ENCODE peak calls at places on chromosomes 13 and 19, in six cellular contexts. One of them, this sample, is unnamed. For H3K4me1, the result is how much of the 10 kb centered on the place peaks cover.

GRCh38 chr19:10544242-10544752 is 593 bp downstream of the ATG4D start:
- DNase-seq in astrocyte: no peak
- DNase-seq in ascending aorta: no peak
- DNase-seq in upper lobe of right lung: peak
- DNase-seq in right lobe of liver: peak
- DNase-seq in stomach: peak
- DNase-seq in this sample: no peak

GRCh38 chr13:42420304-42420703 is 148.4 kb downstream of the AKAP11 start:
- DNase-seq in astrocyte: no peak
- DNase-seq in right lobe of liver: no peak
- DNase-seq in upper lobe of right lung: no peak
- DNase-seq in ascending aorta: no peak
- DNase-seq in stomach: no peak
- DNase-seq in this sample: no peak

GRCh38 chr19:31448221-31448657 is 99.0 kb upstream of the TSHZ3 start:
- DNase-seq in stomach: peak
- DNase-seq in right lobe of liver: no peak
- DNase-seq in astrocyte: peak
- DNase-seq in upper lobe of right lung: peak
- DNase-seq in ascending aorta: no peak
- DNase-seq in this sample: no peak

GRCh38 chr19:17470204-17470841 is at the start of gene SLC27A1:
- DNase-seq in stomach: peak
- DNase-seq in upper lobe of right lung: peak
- DNase-seq in ascending aorta: peak
- DNase-seq in astrocyte: peak
- DNase-seq in right lobe of liver: peak
- DNase-seq in this sample: peak

GRCh38 chr19:39138221-39139211 is 12.9 kb downstream of the PAK4 start:
- DNase-seq in upper lobe of right lung: no peak
- DNase-seq in astrocyte: no peak
- DNase-seq in stomach: no peak
- DNase-seq in right lobe of liver: peak
- DNase-seq in ascending aorta: no peak
- DNase-seq in this sample: no peak

GRCh38 chr19:6484251-6484650 is 2.7 kb upstream of the DENND1C start:
- DNase-seq in stomach: no peak
- DNase-seq in upper lobe of right lung: no peak
- DNase-seq in right lobe of liver: no peak
- DNase-seq in astrocyte: no peak
- DNase-seq in ascending aorta: no peak
- DNase-seq in this sample: no peak

GRCh38 chr19:58563034-58563573 is 4.7 kb upstream of the UBE2M start:
- DNase-seq in astrocyte: no peak
- DNase-seq in ascending aorta: no peak
- DNase-seq in right lobe of liver: no peak
- DNase-seq in stomach: peak
- DNase-seq in upper lobe of right lung: peak
- DNase-seq in this sample: no peak

GRCh38 chr19:39130337-39131254 is 5.0 kb downstream of the PAK4 start:
- DNase-seq in stomach: no peak
- DNase-seq in upper lobe of right lung: no peak
- DNase-seq in astrocyte: no peak
- DNase-seq in right lobe of liver: no peak
- DNase-seq in ascending aorta: no peak
- DNase-seq in this sample: no peak

GRCh38 chr19:10471909-10472308 is 31.2 kb downstream of the KEAP1 start:
- DNase-seq in astrocyte: peak
- DNase-seq in stomach: no peak
- DNase-seq in ascending aorta: no peak
- DNase-seq in upper lobe of right lung: no peak
- DNase-seq in right lobe of liver: no peak
- DNase-seq in this sample: no peak

GRCh38 chr13:98954313-98954712 is 23.6 kb downstream of the DOCK9 start:
- DNase-seq in right lobe of liver: no peak
- DNase-seq in astrocyte: no peak
- DNase-seq in stomach: no peak
- DNase-seq in upper lobe of right lung: no peak
- DNase-seq in ascending aorta: no peak
- DNase-seq in this sample: no peak

GRCh38 chr13:98950705-98951104 is 27.2 kb downstream of the DOCK9 start:
- DNase-seq in ascending aorta: no peak
- DNase-seq in right lobe of liver: no peak
- DNase-seq in upper lobe of right lung: no peak
- DNase-seq in astrocyte: no peak
- DNase-seq in stomach: no peak
- DNase-seq in this sample: no peak

GRCh38 chr13:98947925-98948324 is 29.9 kb downstream of the DOCK9 start:
- DNase-seq in astrocyte: no peak
- DNase-seq in stomach: no peak
- DNase-seq in right lobe of liver: no peak
- DNase-seq in upper lobe of right lung: no peak
- DNase-seq in ascending aorta: no peak
- DNase-seq in this sample: no peak

GRCh38 chr13:98955336-98955735 is 22.5 kb downstream of the DOCK9 start:
- DNase-seq in stomach: no peak
- DNase-seq in astrocyte: no peak
- DNase-seq in ascending aorta: no peak
- DNase-seq in right lobe of liver: no peak
- DNase-seq in upper lobe of right lung: no peak
- DNase-seq in this sample: no peak

GRCh38 chr13:98951266-98951665 is 26.6 kb downstream of the DOCK9 start:
- DNase-seq in ascending aorta: no peak
- DNase-seq in right lobe of liver: no peak
- DNase-seq in stomach: no peak
- DNase-seq in upper lobe of right lung: no peak
- DNase-seq in astrocyte: no peak
- DNase-seq in this sample: no peak
- H3K4me1 ChIP-seq in ascending aorta: under half
- H3K4me1 ChIP-seq in right lobe of liver: under half
- H3K4me1 ChIP-seq in stomach: under half
- H3K4me1 ChIP-seq in upper lobe of right lung: under half
- H3K4me1 ChIP-seq in astrocyte: under half
- H3K4me1 ChIP-seq in this sample: under half

GRCh38 chr19:7925171-7925837 is 631 bp downstream of the CTXN1 start:
- DNase-seq in ascending aorta: no peak
- DNase-seq in upper lobe of right lung: peak
- DNase-seq in stomach: peak
- DNase-seq in right lobe of liver: peak
- DNase-seq in astrocyte: peak
- DNase-seq in this sample: peak
- H3K4me3 ChIP-seq in ascending aorta: peak
- H3K4me3 ChIP-seq in upper lobe of right lung: peak
- H3K4me3 ChIP-seq in stomach: peak
- H3K4me3 ChIP-seq in right lobe of liver: peak
- H3K4me3 ChIP-seq in astrocyte: peak
- H3K4me3 ChIP-seq in this sample: peak

GRCh38 chr19:16076154-16076957 is at the start of gene TPM4:
- DNase-seq in right lobe of liver: peak
- DNase-seq in astrocyte: peak
- DNase-seq in ascending aorta: peak
- DNase-seq in upper lobe of right lung: peak
- DNase-seq in stomach: peak
- DNase-seq in this sample: peak

GRCh38 chr19:16078311-16078758 is 2.0 kb downstream of the TPM4 start:
- DNase-seq in upper lobe of right lung: peak
- DNase-seq in ascending aorta: no peak
- DNase-seq in stomach: no peak
- DNase-seq in right lobe of liver: no peak
- DNase-seq in astrocyte: peak
- DNase-seq in this sample: peak

GRCh38 chr19:16076958-16077611 is 790 bp downstream of the TPM4 start:
- DNase-seq in ascending aorta: no peak
- DNase-seq in right lobe of liver: no peak
- DNase-seq in stomach: peak
- DNase-seq in upper lobe of right lung: peak
- DNase-seq in astrocyte: no peak
- DNase-seq in this sample: peak

GRCh38 chr19:16075430-16076153 is 703 bp upstream of the TPM4 start:
- DNase-seq in right lobe of liver: no peak
- DNase-seq in astrocyte: no peak
- DNase-seq in ascending aorta: no peak
- DNase-seq in upper lobe of right lung: peak
- DNase-seq in stomach: no peak
- DNase-seq in this sample: no peak

DNA sequence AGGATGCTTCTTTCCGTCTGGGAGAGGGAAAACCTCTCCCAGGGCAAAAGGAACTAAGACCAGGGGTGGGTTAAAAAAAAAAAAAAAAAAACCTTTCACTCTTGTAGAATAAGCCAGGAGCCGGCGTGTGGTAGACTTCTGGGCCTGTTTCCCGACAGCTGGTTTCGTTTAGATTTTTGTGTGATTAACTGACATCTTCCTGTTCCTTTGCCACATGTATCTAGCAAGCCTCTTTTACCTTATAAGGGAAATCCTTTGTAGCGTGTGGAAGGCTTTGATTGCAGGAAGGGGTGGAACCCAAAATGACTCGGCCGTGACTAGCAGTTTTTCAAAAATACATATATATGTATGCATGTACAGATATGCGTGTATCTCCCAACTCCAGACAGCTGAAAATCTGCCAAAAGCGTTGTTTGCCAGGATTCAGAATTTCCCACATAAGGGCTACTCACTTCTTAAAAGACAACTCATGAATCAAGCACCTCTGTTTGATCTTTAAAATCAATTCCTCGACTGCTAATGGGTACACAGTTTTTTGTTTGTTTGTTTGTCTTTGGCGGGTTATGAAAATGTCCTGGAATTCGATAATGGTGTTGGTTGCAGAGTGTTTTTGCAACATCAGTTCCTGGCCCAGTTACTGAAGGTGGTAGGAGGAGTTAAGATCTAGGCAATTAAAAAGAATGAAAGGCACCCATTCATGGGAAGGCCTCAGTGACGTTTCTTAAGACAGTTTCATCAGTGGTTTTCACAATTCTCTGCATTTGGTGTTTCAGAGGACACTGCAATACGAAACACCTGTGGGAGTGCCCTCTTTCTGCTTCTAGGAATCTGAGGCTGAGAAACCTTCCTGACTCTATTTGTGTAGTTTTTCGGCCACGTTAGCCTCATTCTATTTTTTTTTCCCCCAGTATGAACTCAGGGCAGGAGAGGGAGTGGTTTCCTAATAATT is 2.7 kb downstream of the TPM4 start:
- DNase-seq in astrocyte: peak
- DNase-seq in stomach: peak
- DNase-seq in right lobe of liver: no peak
- DNase-seq in ascending aorta: no peak
- DNase-seq in upper lobe of right lung: peak
- DNase-seq in this sample: peak
- H3K4me1 ChIP-seq in astrocyte: under half
- H3K4me1 ChIP-seq in stomach: under half
- H3K4me1 ChIP-seq in right lobe of liver: under half
- H3K4me1 ChIP-seq in ascending aorta: under half
- H3K4me1 ChIP-seq in upper lobe of right lung: half or more
- H3K4me1 ChIP-seq in this sample: half or more

GRCh38 chr13:114109646-114110045 is 22.8 kb downstream of the RASA3 start:
- DNase-seq in upper lobe of right lung: peak
- DNase-seq in right lobe of liver: peak
- DNase-seq in astrocyte: no peak
- DNase-seq in stomach: no peak
- DNase-seq in ascending aorta: no peak
- DNase-seq in this sample: no peak

GRCh38 chr13:114111577-114111976 is 20.8 kb downstream of the RASA3 start:
- DNase-seq in upper lobe of right lung: peak
- DNase-seq in stomach: no peak
- DNase-seq in ascending aorta: no peak
- DNase-seq in right lobe of liver: peak
- DNase-seq in astrocyte: no peak
- DNase-seq in this sample: peak

GRCh38 chr13:114108141-114108761 is 24.2 kb downstream of the RASA3 start:
- DNase-seq in right lobe of liver: peak
- DNase-seq in astrocyte: no peak
- DNase-seq in upper lobe of right lung: peak
- DNase-seq in ascending aorta: peak
- DNase-seq in stomach: no peak
- DNase-seq in this sample: peak

GRCh38 chr13:114108894-114109293 is 23.5 kb downstream of the RASA3 start:
- DNase-seq in ascending aorta: no peak
- DNase-seq in stomach: no peak
- DNase-seq in upper lobe of right lung: peak
- DNase-seq in astrocyte: no peak
- DNase-seq in right lobe of liver: peak
- DNase-seq in this sample: peak

DNA sequence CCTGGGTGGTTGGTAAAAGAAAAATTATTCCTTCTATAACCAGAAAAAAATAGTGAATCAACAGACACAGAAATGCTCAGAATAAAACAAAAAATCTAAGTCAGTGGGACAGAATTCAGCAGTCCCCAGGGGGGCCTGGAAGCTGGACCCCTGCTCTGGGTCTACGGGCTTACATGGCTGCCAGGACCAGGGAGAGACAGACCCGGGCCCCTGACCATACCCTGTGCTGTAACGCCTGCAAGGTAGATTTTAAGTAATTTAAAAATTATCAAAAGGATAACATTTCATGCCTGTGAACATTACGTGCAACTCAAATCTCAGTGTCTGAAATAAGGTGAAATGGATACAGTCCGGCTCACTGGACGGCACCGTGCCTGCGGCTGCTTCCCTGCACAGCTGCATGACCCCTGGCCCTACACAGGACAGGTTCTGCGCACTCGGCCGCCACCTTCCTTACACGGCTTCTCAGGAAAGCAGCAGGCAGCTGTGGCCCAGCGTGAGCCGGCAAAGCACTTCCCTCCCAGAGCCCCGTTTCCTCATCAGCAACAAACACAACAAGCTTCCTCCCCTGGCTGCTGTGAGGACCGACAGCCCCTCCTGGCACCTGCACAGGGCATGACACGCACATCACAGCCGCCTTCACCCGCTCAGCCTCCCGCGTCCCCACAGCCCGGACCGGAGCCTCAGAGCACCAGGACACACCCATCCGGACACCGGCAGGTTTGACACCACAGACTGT is 22.2 kb downstream of the RASA3 start:
- DNase-seq in right lobe of liver: peak
- DNase-seq in astrocyte: no peak
- DNase-seq in ascending aorta: no peak
- DNase-seq in stomach: peak
- DNase-seq in upper lobe of right lung: peak
- DNase-seq in this sample: peak
- H3K4me3 ChIP-seq in right lobe of liver: no peak
- H3K4me3 ChIP-seq in astrocyte: no peak
- H3K4me3 ChIP-seq in ascending aorta: no peak
- H3K4me3 ChIP-seq in stomach: no peak
- H3K4me3 ChIP-seq in upper lobe of right lung: no peak
- H3K4me3 ChIP-seq in this sample: no peak

This sample was measured in tibial nerve.